ENCODE peak calls at places on chromosomes 4 and X, in five cellular contexts. One of them, this sample, is unnamed.

GRCh38 chr4:56129431-56129861 is 180.7 kb downstream of the CEP135 start:
- DNase-seq in amygdala: no peak
- DNase-seq in NCI-H1417: no peak
- DNase-seq in ELR: peak
- DNase-seq in stimulated activated CD4-positive, alpha-beta T cell treated with anti-CD3 and anti-CD28 coated beads, TNF-alpha, amount 100 ng/mL, for 24 hours: no peak
- DNase-seq in this sample: no peak

GRCh38 chrX:19342331-19342906 is 1.3 kb upstream of the PDHA1 start:
- DNase-seq in NCI-H1417: peak
- DNase-seq in ELR: no peak
- DNase-seq in stimulated activated CD4-positive, alpha-beta T cell treated with anti-CD3 and anti-CD28 coated beads, TNF-alpha, amount 100 ng/mL, for 24 hours: no peak
- DNase-seq in amygdala: no peak
- DNase-seq in this sample: no peak

GRCh38 chr4:8747467-8747841 is 124.2 kb downstream of the HMX1 start:
- DNase-seq in ELR: no peak
- DNase-seq in stimulated activated CD4-positive, alpha-beta T cell treated with anti-CD3 and anti-CD28 coated beads, TNF-alpha, amount 100 ng/mL, for 24 hours: no peak
- DNase-seq in amygdala: no peak
- DNase-seq in NCI-H1417: no peak
- DNase-seq in this sample: no peak

GRCh38 chrX:43350935-43351334 is 305.2 kb upstream of the MAOA start:
- DNase-seq in stimulated activated CD4-positive, alpha-beta T cell treated with anti-CD3 and anti-CD28 coated beads, TNF-alpha, amount 100 ng/mL, for 24 hours: no peak
- DNase-seq in NCI-H1417: no peak
- DNase-seq in ELR: no peak
- DNase-seq in amygdala: no peak
- DNase-seq in this sample: no peak

GRCh38 chrX:99301990-99302389 is 1108.1 kb downstream of the PCDH19 start:
- DNase-seq in NCI-H1417: no peak
- DNase-seq in ELR: peak
- DNase-seq in amygdala: no peak
- DNase-seq in stimulated activated CD4-positive, alpha-beta T cell treated with anti-CD3 and anti-CD28 coated beads, TNF-alpha, amount 100 ng/mL, for 24 hours: no peak
- DNase-seq in this sample: no peak

GRCh38 chrX:9873952-9874351 is 87.7 kb downstream of the SHROOM2 start:
- DNase-seq in NCI-H1417: peak
- DNase-seq in stimulated activated CD4-positive, alpha-beta T cell treated with anti-CD3 and anti-CD28 coated beads, TNF-alpha, amount 100 ng/mL, for 24 hours: peak
- DNase-seq in ELR: peak
- DNase-seq in amygdala: peak
- DNase-seq in this sample: peak

GRCh38 chrX:54866606-54867005 is 54.0 kb upstream of the TRO start:
- DNase-seq in ELR: no peak
- DNase-seq in amygdala: no peak
- DNase-seq in stimulated activated CD4-positive, alpha-beta T cell treated with anti-CD3 and anti-CD28 coated beads, TNF-alpha, amount 100 ng/mL, for 24 hours: no peak
- DNase-seq in NCI-H1417: no peak
- DNase-seq in this sample: no peak

GRCh38 chrX:103503163-103503852 is 16.0 kb downstream of the RAB40A start:
- DNase-seq in amygdala: no peak
- DNase-seq in ELR: peak
- DNase-seq in NCI-H1417: no peak
- DNase-seq in stimulated activated CD4-positive, alpha-beta T cell treated with anti-CD3 and anti-CD28 coated beads, TNF-alpha, amount 100 ng/mL, for 24 hours: no peak
- DNase-seq in this sample: no peak

GRCh38 chr4:96736352-96736889 is 896.5 kb downstream of the PDHA2 start:
- DNase-seq in NCI-H1417: no peak
- DNase-seq in amygdala: no peak
- DNase-seq in ELR: no peak
- DNase-seq in stimulated activated CD4-positive, alpha-beta T cell treated with anti-CD3 and anti-CD28 coated beads, TNF-alpha, amount 100 ng/mL, for 24 hours: no peak
- DNase-seq in this sample: no peak

GRCh38 chr4:7244343-7244680 is 52.0 kb downstream of the SORCS2 start:
- DNase-seq in amygdala: peak
- DNase-seq in NCI-H1417: no peak
- DNase-seq in ELR: no peak
- DNase-seq in stimulated activated CD4-positive, alpha-beta T cell treated with anti-CD3 and anti-CD28 coated beads, TNF-alpha, amount 100 ng/mL, for 24 hours: no peak
- DNase-seq in this sample: no peak

GRCh38 chr4:154329268-154329858 is 162.2 kb downstream of the DCHS2 start:
- DNase-seq in ELR: peak
- DNase-seq in NCI-H1417: no peak
- DNase-seq in amygdala: no peak
- DNase-seq in stimulated activated CD4-positive, alpha-beta T cell treated with anti-CD3 and anti-CD28 coated beads, TNF-alpha, amount 100 ng/mL, for 24 hours: no peak
- DNase-seq in this sample: no peak

GRCh38 chr4:97498875-97499274 is 644.4 kb downstream of the STPG2 start:
- DNase-seq in amygdala: no peak
- DNase-seq in NCI-H1417: no peak
- DNase-seq in stimulated activated CD4-positive, alpha-beta T cell treated with anti-CD3 and anti-CD28 coated beads, TNF-alpha, amount 100 ng/mL, for 24 hours: no peak
- DNase-seq in ELR: peak
- DNase-seq in this sample: no peak

GRCh38 chr4:48190839-48191238 is 56.8 kb upstream of the TXK start:
- DNase-seq in amygdala: no peak
- DNase-seq in NCI-H1417: no peak
- DNase-seq in stimulated activated CD4-positive, alpha-beta T cell treated with anti-CD3 and anti-CD28 coated beads, TNF-alpha, amount 100 ng/mL, for 24 hours: no peak
- DNase-seq in ELR: no peak
- DNase-seq in this sample: no peak

GRCh38 chr4:68599150-68599549 is 23.0 kb upstream of the UGT2B17 start:
- DNase-seq in stimulated activated CD4-positive, alpha-beta T cell treated with anti-CD3 and anti-CD28 coated beads, TNF-alpha, amount 100 ng/mL, for 24 hours: no peak
- DNase-seq in amygdala: no peak
- DNase-seq in ELR: peak
- DNase-seq in NCI-H1417: no peak
- DNase-seq in this sample: no peak

GRCh38 chr4:8195431-8195830 is 3.7 kb upstream of the SH3TC1 start:
- DNase-seq in ELR: no peak
- DNase-seq in amygdala: no peak
- DNase-seq in stimulated activated CD4-positive, alpha-beta T cell treated with anti-CD3 and anti-CD28 coated beads, TNF-alpha, amount 100 ng/mL, for 24 hours: no peak
- DNase-seq in NCI-H1417: no peak
- DNase-seq in this sample: no peak

GRCh38 chrX:95248386-95248785 is 1436.3 kb upstream of the DIAPH2 start:
- DNase-seq in amygdala: no peak
- DNase-seq in NCI-H1417: no peak
- DNase-seq in ELR: no peak
- DNase-seq in stimulated activated CD4-positive, alpha-beta T cell treated with anti-CD3 and anti-CD28 coated beads, TNF-alpha, amount 100 ng/mL, for 24 hours: no peak
- DNase-seq in this sample: no peak

GRCh38 chrX:17033225-17033624 is 86.8 kb downstream of the REPS2 start:
- DNase-seq in ELR: no peak
- DNase-seq in amygdala: no peak
- DNase-seq in NCI-H1417: no peak
- DNase-seq in stimulated activated CD4-positive, alpha-beta T cell treated with anti-CD3 and anti-CD28 coated beads, TNF-alpha, amount 100 ng/mL, for 24 hours: no peak
- DNase-seq in this sample: no peak